ENCODE peak calls at places on chromosomes 13 and 19, in six cellular contexts. G is NCI-H2171 treated with DMSO at 0.1 percent for 48 hours; V is A673; P is hypothalamus; E is DMS53; H is stimulated activated naive CD8-positive, alpha-beta T cell treated with anti-CD3 and anti-CD28 coated beads, Interleukin-15, Interleukin-2, amounts not matched to agents 100 U/mL and 50 U/mL, for 24 hours. Q is an unnamed sample.

GRCh38 chr13:104043184-104043583 is 977.0 kb upstream of the SLC10A2 start:
- DNase-seq in G (no peak), V (no peak), P (no peak), E (no peak), H (no peak), Q (peak; percentile 13)

GRCh38 chr19:55479451-55480230 is 3.2 kb downstream of the ZNF628 start:
- DNase-seq in G (no peak), V (no peak), P (no peak), E (no peak), H (no peak), Q (no peak)

GRCh38 chr19:11201791-11202190 is 4.4 kb upstream of the KANK2 start:
- DNase-seq in G (no peak), V (no peak), P (no peak), E (no peak), H (no peak), Q (no peak)

GRCh38 chr13:43666403-43666802 is 120.4 kb downstream of the ENOX1 start:
- DNase-seq in G (no peak), V (no peak), P (no peak), E (no peak), H (no peak), Q (no peak)

GRCh38 chr19:16325161-16325527 is 518 bp downstream of the KLF2 start:
- DNase-seq in G (no peak), V (no peak), P (no peak), E (peak; percentile 49), H (peak; percentile 53), Q (peak; percentile 68)

GRCh38 chr13:78786399-78786879 is 127.5 kb upstream of the OBI1 start:
- DNase-seq in G (no peak), V (peak; percentile 43), P (no peak), E (no peak), H (no peak), Q (peak; percentile 22)

GRCh38 chr13:80871481-80871880 is 530.6 kb upstream of the SPRY2 start:
- DNase-seq in G (no peak), V (peak; percentile 5), P (no peak), E (no peak), H (no peak), Q (peak; percentile 93)

GRCh38 chr13:45417790-45418534 is at the start of gene SLC25A30:
- DNase-seq in G (peak; percentile 89), V (peak; percentile 98), P (peak; percentile 88), E (peak; percentile 95), H (peak; percentile 93), Q (peak; percentile 95)

GRCh38 chr13:113083022-113083373 is 22.6 kb upstream of the F7 start:
- DNase-seq in G (no peak), V (no peak), P (no peak), E (no peak), H (no peak), Q (no peak)

GRCh38 chr19:40751065-40751923 is at the start of gene SNRPA:
- DNase-seq in G (peak; percentile 97), V (peak; percentile 99), P (peak; percentile 99), E (peak; percentile 100), H (peak; percentile 96), Q (peak; percentile 100)

GRCh38 chr13:39773833-39774232 is 118.4 kb downstream of the COG6 start:
- DNase-seq in G (no peak), V (no peak), P (no peak), E (no peak), H (no peak), Q (no peak)

GRCh38 chr19:31139871-31140505 is 209.2 kb downstream of the TSHZ3 start:
- DNase-seq in G (no peak), V (peak; percentile 9), P (no peak), E (no peak), H (no peak), Q (no peak)

GRCh38 chr13:60584976-60585375 is 188.0 kb downstream of the TDRD3 start:
- DNase-seq in G (no peak), V (no peak), P (peak; percentile 3), E (no peak), H (no peak), Q (no peak)

GRCh38 chr19:14758816-14759215 is 19.5 kb downstream of the ADGRE2 start:
- DNase-seq in G (peak; percentile 88), V (peak; percentile 39), P (no peak), E (peak; percentile 24), H (no peak), Q (no peak)

GRCh38 chr13:71624641-71625040 is 242.4 kb downstream of the DACH1 start:
- DNase-seq in G (peak; percentile 36), V (peak; percentile 85), P (no peak), E (no peak), H (no peak), Q (no peak)